ENCODE peak calls at places on chromosomes 16 and 17, in four cellular contexts. F, K, G and M are unnamed samples.

GRCh38 chr16:84459941-84460405 is 44.5 kb downstream of the MEAK7 start:
- DNase-seq in K (no peak), F (no peak), G (no peak), M (no peak)

GRCh38 chr16:2856061-2856670 is 1.8 kb downstream of the PRSS22 start:
- DNase-seq in K (no peak), F (no peak), G (no peak), M (peak; percentile 12)

GRCh38 chr17:58332720-58333395 is 4.3 kb upstream of the TSPOAP1 start:
- DNase-seq in F (no peak), K (no peak), G (no peak), M (peak; percentile 18)

GRCh38 chr17:19645608-19646250 is 2.8 kb upstream of the ALDH3A2 start:
- DNase-seq in F (peak; percentile 12), K (no peak), G (no peak), M (no peak)

GRCh38 chr17:72383053-72383847 is 262.4 kb downstream of the SOX9 start:
- DNase-seq in G (no peak), K (no peak), F (no peak), M (no peak)

GRCh38 chr17:46192211-46192483 is 1.1 kb downstream of the KANSL1 start:
- DNase-seq in K (no peak), F (no peak), G (no peak), M (no peak)

GRCh38 chr16:70250748-70251650 is 741 bp downstream of the EXOSC6 start:
- DNase-seq in K (peak; percentile 30), F (peak; percentile 86), G (no peak), M (no peak)

GRCh38 chr16:9012848-9013507 is 49.3 kb upstream of the USP7 start:
- DNase-seq in K (no peak), G (no peak), F (peak; percentile 45), M (peak; percentile 52)

GRCh38 chr17:78322858-78323455 is 36.9 kb downstream of the SOCS3 start:
- DNase-seq in G (no peak), F (peak; percentile 91), K (no peak), M (no peak)

GRCh38 chr16:63361032-63361624 is 1324.9 kb upstream of the CDH8 start:
- DNase-seq in K (peak; percentile 53), G (no peak), F (peak; percentile 58), M (no peak)

GRCh38 chr17:75985986-75986385 is 6.9 kb downstream of the TEN1 start:
- DNase-seq in G (no peak), F (no peak), K (no peak), M (no peak)

GRCh38 chr17:43530303-43531081 is 15.6 kb downstream of the ETV4 start:
- DNase-seq in K (no peak), G (no peak), F (peak; percentile 87), M (no peak)

GRCh38 chr16:47387026-47387734 is 73.7 kb downstream of the ITFG1 start:
- DNase-seq in F (no peak), G (no peak), K (no peak), M (no peak)

GRCh38 chr16:8928467-8928957 is 35.2 kb downstream of the USP7 start:
- DNase-seq in K (no peak), G (no peak), F (no peak), M (no peak)

GRCh38 chr17:2232244-2232638 is 71.3 kb downstream of the SMG6 start:
- DNase-seq in K (no peak), F (no peak), G (no peak), M (no peak)

GRCh38 chr17:75313941-75314550 is 24.8 kb upstream of the SLC25A19 start:
- DNase-seq in G (no peak), F (no peak), K (no peak), M (no peak)

GRCh38 chr17:81020443-81020766 is 14.5 kb upstream of the BAIAP2 start:
- DNase-seq in K (no peak), G (no peak), F (no peak), M (no peak)

GRCh38 chr17:19409509-19409908 is 1.5 kb upstream of the RNF112 start:
- DNase-seq in F (no peak), G (no peak), K (no peak), M (no peak)

GRCh38 chr17:80195671-80196529 is 24.2 kb downstream of the SGSH start:
- DNase-seq in K (peak; percentile 2), G (no peak), F (peak; percentile 33), M (no peak)

GRCh38 chr16:964696-965395 is 5.9 kb downstream of the LMF1 start:
- DNase-seq in G (no peak), F (no peak), K (peak; percentile 57), M (no peak)

GRCh38 chr17:76905036-76905435 is 36.8 kb downstream of the MGAT5B start:
- DNase-seq in G (no peak), K (no peak), F (no peak), M (no peak)

GRCh38 chr17:11487469-11487868 is 110.8 kb upstream of the DNAH9 start:
- DNase-seq in K (no peak), G (no peak), F (no peak), M (peak; percentile 43)

GRCh38 chr17:48045270-48046001 is 2.7 kb upstream of the NFE2L1 start:
- DNase-seq in F (peak; percentile 48), G (no peak), K (peak; percentile 38), M (no peak)

GRCh38 chr17:33267279-33267790 is 25.8 kb downstream of the ASIC2 start:
- DNase-seq in K (no peak), G (no peak), F (no peak), M (no peak)

GRCh38 chr17:55383771-55384679 is 37.6 kb downstream of the MMD start:
- DNase-seq in F (no peak), G (no peak), K (no peak), M (no peak)

GRCh38 chr17:69357701-69358100 is 30.8 kb upstream of the ABCA5 start:
- DNase-seq in F (no peak), K (no peak), G (no peak), M (no peak)

GRCh38 chr17:68697850-68698313 is 96.7 kb upstream of the FAM20A start:
- DNase-seq in F (peak; percentile 6), K (no peak), G (no peak), M (no peak)

GRCh38 chr16:66342294-66342900 is 24.1 kb upstream of the CDH5 start:
- DNase-seq in K (peak; percentile 30), G (no peak), F (peak; percentile 61), M (no peak)

GRCh38 chr16:16992986-16993783 is 477.6 kb downstream of the XYLT1 start:
- DNase-seq in F (no peak), G (no peak), K (no peak), M (no peak)

GRCh38 chr17:82858376-82859126 is 18.7 kb upstream of the ZNF750 start:
- DNase-seq in F (no peak), K (no peak), G (no peak), M (no peak)

GRCh38 chr17:29412780-29413565 is 22.8 kb downstream of the TAOK1 start:
- DNase-seq in F (peak; percentile 12), G (no peak), K (no peak), M (no peak)

GRCh38 chr16:76780556-76780955 is 410.4 kb upstream of the MON1B start:
- DNase-seq in G (no peak), K (no peak), F (no peak), M (no peak)